ENCODE peak calls at places on chromosome 2, in seven cellular contexts. L is B cell; F is stimulated activated CD4-positive, alpha-beta T cell treated with anti-CD3 and anti-CD28 coated beads, Interleukin-1b, Interleukin-23, amount 100 ng/mL, for 1 hour; R is stimulated activated CD8-positive, alpha-beta memory T cell treated with anti-CD3 and anti-CD28 coated beads, Interleukin-2, amount 100 ng/mL, for 1 hour; T is activated CD8-positive, alpha-beta T cell treated with anti-CD3 and anti-CD28 coated beads for 36 hours; V is cardiac fibroblast; S is activated CD4-positive, alpha-beta T cell treated with anti-CD3 and anti-CD28 coated beads, Interleukin-2, amount 50 U/mL, for 1 hour. K is an unnamed sample.

GRCh38 chr2:97011977-97012569 is 25.7 kb upstream of the FAM178B start:
- DNase-seq in S (no peak), F (no peak), T (peak), L (no peak), V (peak), R (no peak), K (peak)

GRCh38 chr2:69086466-69086865 is 73.5 kb downstream of the ANTXR1 start:
- DNase-seq in R (no peak), L (no peak), F (no peak), S (no peak), V (no peak), T (no peak), K (no peak)

GRCh38 chr2:31069926-31070325 is 68.3 kb downstream of the GALNT14 start:
- DNase-seq in S (no peak), F (no peak), T (no peak), L (no peak), V (no peak), R (no peak), K (no peak)

GRCh38 chr2:234419726-234420125 is 77.2 kb downstream of the ARL4C start:
- DNase-seq in F (no peak), S (no peak), V (no peak), L (no peak), T (no peak), R (no peak), K (no peak)

GRCh38 chr2:156189143-156189542 is 143.4 kb downstream of the NR4A2 start:
- DNase-seq in S (no peak), F (no peak), R (no peak), T (no peak), V (no peak), L (no peak), K (peak)

GRCh38 chr2:44833123-44834069 is 108.1 kb upstream of the SIX3 start:
- DNase-seq in R (no peak), S (no peak), L (no peak), V (peak), T (no peak), F (no peak), K (no peak)

GRCh38 chr2:104656496-104657310 is 197.2 kb upstream of the POU3F3 start:
- DNase-seq in R (no peak), L (no peak), V (no peak), S (no peak), F (no peak), T (no peak), K (no peak)

GRCh38 chr2:216691210-216691741 is 4.1 kb downstream of the IGFBP5 start:
- DNase-seq in F (no peak), R (no peak), T (peak), V (peak), S (no peak), L (no peak), K (peak)

GRCh38 chr2:222088561-222088960 is 210.2 kb downstream of the PAX3 start:
- DNase-seq in V (no peak), T (no peak), R (no peak), F (no peak), L (no peak), S (no peak), K (no peak)

GRCh38 chr2:234963785-234964615 is 12.2 kb downstream of the SH3BP4 start:
- DNase-seq in L (no peak), S (no peak), F (no peak), R (no peak), V (no peak), T (no peak), K (no peak)

GRCh38 chr2:47602996-47603395 is 179.9 kb upstream of the MSH6 start:
- DNase-seq in S (no peak), R (no peak), L (no peak), T (no peak), F (no peak), V (peak), K (peak)

GRCh38 chr2:241597561-241597960 is 39.0 kb downstream of the BOK start:
- DNase-seq in F (no peak), S (no peak), R (no peak), L (no peak), V (no peak), T (no peak), K (no peak)

GRCh38 chr2:209629622-209630021 is 142.0 kb upstream of the UNC80 start:
- DNase-seq in L (no peak), V (peak), R (no peak), F (no peak), T (no peak), S (no peak), K (no peak)

GRCh38 chr2:151526572-151527090 is 116.9 kb downstream of the RIF1 start:
- DNase-seq in L (no peak), V (no peak), R (no peak), F (no peak), T (no peak), S (no peak), K (no peak)

GRCh38 chr2:82852787-82853186 is 1606.3 kb downstream of the SUCLG1 start:
- DNase-seq in V (no peak), L (no peak), F (no peak), R (no peak), T (no peak), S (no peak), K (no peak)

GRCh38 chr2:65277791-65278449 is 50.3 kb downstream of the ACTR2 start:
- DNase-seq in F (no peak), T (peak), L (no peak), R (no peak), S (no peak), V (peak), K (no peak)

K was measured in hepatocyte.